ENCODE peak calls at places on chromosomes 16 and 17, in seven cellular contexts. H is H1; P is AG04450; I is stimulated activated CD4-positive, alpha-beta T cell treated with anti-CD3 and anti-CD28 coated beads, Interleukin-4, amount 100 ng/mL, for 48 hours; M is dorsolateral prefrontal cortex; T is AML-193; N is neural progenitor cell. A is an unnamed sample.

GRCh38 chr17:1087381-1088241 is 90.7 kb downstream of the TIMM22 start:
- DNase-seq in N (peak), P (no peak), I (no peak), T (no peak), H (no peak), M (no peak), A (no peak)

GRCh38 chr16:56423584-56424403 is 1.6 kb downstream of the AMFR start:
- DNase-seq in I (no peak), T (peak), N (no peak), M (no peak), H (no peak), P (no peak), A (no peak)

GRCh38 chr17:9538626-9539025 is 37.0 kb downstream of the STX8 start:
- DNase-seq in N (peak), I (no peak), M (no peak), P (no peak), H (no peak), T (no peak), A (no peak)

GRCh38 chr16:79097090-79097489 is 503.4 kb downstream of the MAF start:
- DNase-seq in I (no peak), H (no peak), M (no peak), N (no peak), T (no peak), P (no peak), A (no peak)

GRCh38 chr17:49404906-49405305 is 9.8 kb downstream of the PHB1 start:
- DNase-seq in N (no peak), T (no peak), I (no peak), P (no peak), M (no peak), H (no peak), A (no peak)

GRCh38 chr17:48374650-48375230 is 55.3 kb downstream of the SKAP1 start:
- DNase-seq in I (peak), H (peak), T (peak), P (no peak), M (no peak), N (peak), A (peak)

GRCh38 chr17:73304971-73305786 is 6.6 kb downstream of the CDC42EP4 start:
- DNase-seq in P (no peak), I (no peak), T (no peak), H (no peak), N (peak), M (no peak), A (no peak)

GRCh38 chr16:19595043-19595767 is 39.7 kb downstream of the VPS35L start:
- DNase-seq in T (no peak), I (no peak), N (no peak), P (peak), M (no peak), H (no peak), A (no peak)

GRCh38 chr16:83989300-83989699 is 21.3 kb downstream of the NECAB2 start:
- DNase-seq in P (no peak), T (no peak), H (no peak), I (no peak), N (no peak), M (no peak), A (no peak)

GRCh38 chr17:19486351-19487008 is 47.2 kb upstream of the SLC47A1 start:
- DNase-seq in H (no peak), N (no peak), P (no peak), T (no peak), I (no peak), M (peak), A (no peak)

GRCh38 chr16:57514371-57514770 is 22.0 kb downstream of the CCDC102A start:
- DNase-seq in P (no peak), H (no peak), N (no peak), I (no peak), T (no peak), M (no peak), A (no peak)

GRCh38 chr16:4109250-4109736 is 6.9 kb downstream of the ADCY9 start:
- DNase-seq in T (no peak), M (no peak), I (no peak), N (no peak), H (no peak), P (no peak), A (no peak)

GRCh38 chr16:82379601-82380000 is 209.6 kb upstream of the MPHOSPH6 start:
- DNase-seq in T (no peak), H (no peak), P (no peak), M (no peak), I (no peak), N (no peak), A (no peak)

GRCh38 chr16:67842509-67843342 is 606 bp downstream of the THAP11 start:
- DNase-seq in M (peak), I (peak), H (no peak), T (peak), N (peak), P (no peak), A (no peak)

GRCh38 chr16:9092282-9092962 is 978 bp downstream of the HAPSTR1 start:
- DNase-seq in T (no peak), M (peak), N (peak), H (no peak), I (no peak), P (no peak), A (no peak)

GRCh38 chr16:89370081-89370511 is 120.3 kb downstream of the ANKRD11 start:
- DNase-seq in T (no peak), H (no peak), N (no peak), I (no peak), P (no peak), M (no peak), A (no peak)

GRCh38 chr17:48351916-48352332 is 78.1 kb downstream of the SKAP1 start:
- DNase-seq in N (peak), T (peak), M (no peak), P (peak), I (no peak), H (no peak), A (no peak)

GRCh38 chr16:66622863-66623262 is 18.4 kb downstream of the CMTM3 start:
- DNase-seq in M (no peak), N (no peak), P (no peak), T (no peak), H (no peak), I (no peak), A (no peak)

GRCh38 chr17:65942592-65942991 is 249.3 kb downstream of the CEP112 start:
- DNase-seq in P (no peak), H (no peak), I (no peak), N (no peak), T (no peak), M (no peak), A (no peak)

GRCh38 chr16:2364638-2365210 is 24.2 kb upstream of the ABCA3 start:
- DNase-seq in P (no peak), I (no peak), N (no peak), T (no peak), H (no peak), M (no peak), A (no peak)

GRCh38 chr17:32697728-32698625 is 178.9 kb downstream of the MYO1D start:
- DNase-seq in I (no peak), N (no peak), P (no peak), H (no peak), M (no peak), T (no peak), A (no peak)

GRCh38 chr17:9409430-9409829 is 166.2 kb downstream of the STX8 start:
- DNase-seq in P (no peak), T (no peak), M (no peak), N (no peak), H (no peak), I (no peak), A (no peak)

GRCh38 chr16:88957887-88958577 is 19.0 kb downstream of the CBFA2T3 start:
- DNase-seq in M (no peak), P (no peak), H (no peak), N (no peak), T (peak), I (no peak), A (no peak)

GRCh38 chr17:75645889-75646625 is 12.8 kb downstream of the SMIM5 start:
- DNase-seq in T (no peak), M (peak), N (no peak), P (no peak), H (no peak), I (no peak), A (no peak)

GRCh38 chr16:25707982-25708583 is 16.3 kb downstream of the HS3ST4 start:
- DNase-seq in M (no peak), P (no peak), N (peak), H (no peak), I (no peak), T (no peak), A (no peak)

GRCh38 chr16:49436181-49436580 is 62.6 kb downstream of the C16orf78 start:
- DNase-seq in I (no peak), M (no peak), H (no peak), T (no peak), N (no peak), P (no peak), A (no peak)

GRCh38 chr16:89009343-89010209 is 32.6 kb upstream of the CBFA2T3 start:
- DNase-seq in H (no peak), P (no peak), I (no peak), M (no peak), T (peak), N (peak), A (no peak)

GRCh38 chr17:45646288-45646988 is 137.7 kb upstream of the CRHR1 start:
- DNase-seq in H (no peak), M (no peak), N (no peak), T (peak), P (no peak), I (no peak), A (no peak)

GRCh38 chr16:66741131-66741900 is 10.1 kb downstream of the DYNC1LI2 start:
- DNase-seq in N (no peak), I (no peak), H (no peak), T (no peak), P (peak), M (peak), A (peak)

GRCh38 chr17:57121308-57122042 is 36.4 kb downstream of the AKAP1 start:
- DNase-seq in T (peak), N (peak), H (no peak), P (no peak), M (no peak), I (no peak), A (no peak)

GRCh38 chr17:27506348-27507218 is 50.3 kb downstream of the KSR1 start:
- DNase-seq in M (no peak), P (no peak), T (no peak), N (peak), I (no peak), H (peak), A (no peak)

A was measured in HS-27A.